ENCODE peak calls at places on chromosomes 3 and 15, in eight cellular contexts. P is prostate gland, E is breast epithelium, O is thyroid gland, T is NB4, B is GM12878, Y is transverse colon, V is GM12892. A is an unnamed sample.

GRCh38 chr3:133330542-133330941 is 69.3 kb upstream of the BFSP2 start:
- DNase-seq in P (no peak), E (no peak), O (no peak), T (no peak), B (no peak), Y (no peak), V (no peak), A (no peak)

GRCh38 chr3:195820901-195821300 is 9.2 kb upstream of the MUC4 start:
- DNase-seq in P (no peak), E (no peak), O (no peak), T (no peak), B (no peak), Y (no peak), V (no peak), A (no peak)

GRCh38 chr15:99126195-99126594 is 21.3 kb downstream of the SYNM start:
- DNase-seq in P (no peak), E (no peak), O (peak; percentile 16), T (no peak), B (no peak), Y (no peak), V (no peak), A (no peak)

GRCh38 chr3:33134026-33134625 is 20.3 kb downstream of the CRTAP start:
- DNase-seq in P (no peak), E (no peak), O (no peak), T (no peak), B (no peak), Y (no peak), V (no peak), A (no peak)

GRCh38 chr3:29282431-29283296 is 1.8 kb downstream of the RBMS3 start:
- DNase-seq in P (no peak), E (no peak), O (no peak), T (no peak), B (no peak), Y (no peak), V (no peak), A (no peak)

GRCh38 chr3:169929830-169930519 is 18.6 kb downstream of the SAMD7 start:
- DNase-seq in P (no peak), E (no peak), O (no peak), T (peak; percentile 56), B (no peak), Y (no peak), V (no peak), A (peak; percentile 92)

GRCh38 chr3:138950006-138950644 is 3.1 kb downstream of the FOXL2NB start:
- DNase-seq in P (no peak), E (no peak), O (peak; percentile 39), T (peak; percentile 76), B (no peak), Y (no peak), V (no peak), A (no peak)

GRCh38 chr15:77107531-77108355 is 36.8 kb upstream of the TSPAN3 start:
- DNase-seq in P (peak; percentile 52), E (no peak), O (peak; percentile 73), T (peak; percentile 67), B (no peak), Y (peak; percentile 62), V (no peak), A (peak; percentile 60)

GRCh38 chr15:34365836-34366235 is 1.2 kb downstream of the LPCAT4 start:
- DNase-seq in P (no peak), E (no peak), O (no peak), T (no peak), B (no peak), Y (no peak), V (no peak), A (no peak)

GRCh38 chr15:50181983-50182232 is at the start of gene SLC27A2:
- DNase-seq in P (peak; percentile 17), E (no peak), O (peak; percentile 78), T (no peak), B (no peak), Y (peak; percentile 70), V (no peak), A (no peak)

GRCh38 chr15:98120561-98120960 is 160.1 kb downstream of the ARRDC4 start:
- DNase-seq in P (no peak), E (no peak), O (no peak), T (peak; percentile 16), B (no peak), Y (no peak), V (no peak), A (no peak)

GRCh38 chr3:11482024-11482423 is 161.7 kb downstream of the VGLL4 start:
- DNase-seq in P (no peak), E (no peak), O (peak; percentile 35), T (no peak), B (no peak), Y (peak; percentile 30), V (no peak), A (no peak)

GRCh38 chr15:78944669-78945407 is at the start of gene CTSH:
- DNase-seq in P (peak; percentile 82), E (peak; percentile 67), O (peak; percentile 85), T (peak; percentile 87), B (no peak), Y (peak; percentile 91), V (peak; percentile 85), A (peak; percentile 87)

GRCh38 chr3:449711-450110 is 253.1 kb downstream of the CHL1 start:
- DNase-seq in P (no peak), E (no peak), O (no peak), T (no peak), B (no peak), Y (no peak), V (no peak), A (no peak)

DNA sequence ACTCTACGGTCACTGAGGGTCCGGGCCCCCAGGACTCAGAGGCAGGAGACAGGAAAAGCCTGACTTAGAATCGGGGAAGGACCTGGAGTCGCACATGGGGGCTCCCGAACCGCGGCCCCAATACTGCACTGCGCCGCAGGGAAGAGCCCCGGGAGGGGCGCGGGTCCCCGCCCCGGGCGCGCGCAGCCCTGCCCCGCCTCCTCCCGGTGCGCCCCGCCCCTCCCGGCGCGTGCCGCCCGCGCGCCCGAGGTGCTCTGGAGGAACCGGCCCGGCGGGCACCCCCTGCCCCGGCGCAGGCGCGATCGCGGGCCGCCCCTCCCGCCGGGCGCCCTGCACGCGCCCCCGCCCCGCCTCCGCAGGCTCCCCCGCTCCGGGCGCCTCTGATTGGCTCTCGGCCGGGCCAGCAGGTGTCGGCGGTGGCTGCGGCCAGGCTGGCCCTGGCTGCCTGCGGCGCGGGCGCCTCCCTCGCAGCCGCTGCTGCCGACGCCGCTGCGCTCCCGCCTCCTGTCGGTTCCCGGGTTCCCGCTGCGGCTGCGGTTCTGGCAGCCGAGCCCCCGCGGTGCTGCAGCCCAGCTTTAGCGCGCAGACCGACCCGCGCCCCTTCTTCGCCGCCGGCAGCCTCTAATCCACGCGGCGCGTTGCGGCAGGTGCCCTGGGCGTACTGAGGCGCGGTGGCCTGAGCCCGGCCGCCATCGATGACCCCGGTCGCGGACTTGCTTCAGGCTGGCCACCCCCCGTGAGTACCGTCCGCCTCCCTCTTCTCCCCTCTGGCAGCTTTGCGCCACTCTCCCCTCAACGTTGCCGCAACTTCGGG is at the start of gene MYRIP:
- DNase-seq in P (peak; percentile 77), E (peak; percentile 54), O (peak; percentile 84), T (peak; percentile 41), B (no peak), Y (peak; percentile 81), V (peak; percentile 38), A (peak; percentile 67)
- TF ChIP-seq POLR2A in P (no peak), E (no peak), O (peak; percentile 34), T (no peak), B (no peak), Y (peak; percentile 28), V (no peak), A (no peak)

GRCh38 chr15:64386291-64386690 is 1.3 kb upstream of the TRIP4 start:
- DNase-seq in P (no peak), E (no peak), O (peak; percentile 77), T (no peak), B (no peak), Y (no peak), V (no peak), A (no peak)

GRCh38 chr15:64383760-64384159 is 2.5 kb upstream of the PCLAF start:
- DNase-seq in P (no peak), E (no peak), O (no peak), T (no peak), B (no peak), Y (no peak), V (no peak), A (no peak)

GRCh38 chr15:64387562-64388168 is at the start of gene TRIP4:
- DNase-seq in P (peak; percentile 91), E (peak; percentile 94), O (peak; percentile 96), T (peak; percentile 98), B (peak; percentile 92), Y (peak; percentile 97), V (peak; percentile 85), A (peak; percentile 99)
- TF ChIP-seq POLR2A in P (peak; percentile 59), E (no peak), O (peak; percentile 74), T (peak; percentile 95), B (peak; percentile 97), Y (peak; percentile 85), V (peak; percentile 94), A (peak; percentile 96)

DNA sequence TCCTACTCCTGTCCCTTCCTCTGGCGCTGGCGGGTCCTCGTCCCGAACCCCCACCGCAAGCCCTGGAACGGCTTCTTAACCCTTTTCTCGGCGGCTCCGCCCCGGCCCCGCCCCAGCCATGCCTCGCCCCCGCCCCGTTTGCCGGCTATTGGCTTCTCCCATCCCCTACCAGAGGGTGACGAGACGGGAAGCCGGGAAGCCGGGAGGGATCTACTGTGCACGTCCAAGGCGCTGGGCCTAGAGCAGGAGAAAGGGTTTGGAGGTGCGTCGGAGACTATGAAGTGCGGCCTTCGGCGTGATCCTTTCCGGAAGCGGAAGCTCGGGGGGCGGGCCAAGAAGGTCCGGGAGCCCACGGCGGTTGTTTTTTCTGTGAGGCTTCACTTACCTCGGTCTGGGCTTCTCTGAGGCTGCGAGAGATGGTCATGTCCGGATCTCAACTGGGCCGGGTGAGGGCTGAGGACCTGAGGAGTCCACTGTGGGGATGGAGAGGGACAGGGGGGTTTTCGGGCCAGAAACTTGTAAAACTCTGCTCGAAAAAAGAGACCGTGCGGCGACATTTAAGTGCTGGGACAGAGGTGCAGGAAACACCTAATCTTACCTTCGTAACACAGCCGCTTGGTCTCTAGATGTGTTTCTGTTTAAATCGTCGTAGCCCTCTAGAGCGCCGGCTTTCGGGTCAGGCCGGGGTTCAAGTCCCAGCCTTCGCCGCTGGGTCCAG is 21.4 kb downstream of the ROPN1B start:
- DNase-seq in P (peak; percentile 77), E (peak; percentile 62), O (peak; percentile 83), T (no peak), B (peak; percentile 4), Y (peak; percentile 84), V (peak; percentile 41), A (peak; percentile 59)
- TF ChIP-seq POLR2A in P (peak; percentile 29), E (peak; percentile 58), O (peak; percentile 76), T (no peak), B (peak; percentile 72), Y (peak; percentile 68), V (peak; percentile 75), A (peak; percentile 64)

GRCh38 chr15:55588818-55589122 is 625 bp upstream of the PYGO1 start:
- DNase-seq in P (no peak), E (no peak), O (peak; percentile 33), T (no peak), B (no peak), Y (no peak), V (no peak), A (no peak)

GRCh38 chr15:55587321-55588069 is 650 bp downstream of the PYGO1 start:
- DNase-seq in P (no peak), E (no peak), O (peak; percentile 34), T (no peak), B (no peak), Y (peak; percentile 7), V (peak; percentile 31), A (peak; percentile 77)

GRCh38 chr15:55589297-55589696 is 1.2 kb upstream of the PYGO1 start:
- DNase-seq in P (no peak), E (no peak), O (no peak), T (no peak), B (no peak), Y (no peak), V (no peak), A (no peak)

GRCh38 chr15:55586808-55587207 is 1.3 kb downstream of the PYGO1 start:
- DNase-seq in P (no peak), E (no peak), O (no peak), T (no peak), B (no peak), Y (no peak), V (no peak), A (peak; percentile 21)

GRCh38 chr15:55588070-55588817 is at the start of gene PYGO1:
- DNase-seq in P (peak; percentile 54), E (no peak), O (peak; percentile 66), T (peak; percentile 75), B (no peak), Y (peak; percentile 19), V (peak; percentile 46), A (peak; percentile 82)
- TF ChIP-seq POLR2A in P (no peak), E (no peak), O (peak; percentile 64), T (no peak), B (no peak), Y (no peak), V (no peak), A (no peak)

A was measured in erythroblast.